ENCODE peak calls at places on chromosome 19, in eight cellular contexts. W is heart right ventricle, G is cardiac muscle cell, M is Panc1, E is GM12865, B is spleen, Z is heart left ventricle, J is neural crest cell. D is an unnamed sample.

GRCh38 chr19:48170817-48171347 is 402 bp downstream of the ZSWIM9 start:
- DNase-seq in W (no peak), G (no peak), M (no peak), E (no peak), B (peak; percentile 81), Z (no peak), J (no peak), D (no peak)

GRCh38 chr19:14764401-14764800 is 14.0 kb downstream of the ADGRE2 start:
- DNase-seq in W (no peak), G (no peak), M (no peak), E (no peak), B (peak; percentile 47), Z (no peak), J (no peak), D (no peak)

GRCh38 chr19:23071087-23071511 is 45.7 kb upstream of the ZNF730 start:
- DNase-seq in W (peak; percentile 22), G (no peak), M (no peak), E (no peak), B (no peak), Z (peak; percentile 30), J (no peak), D (peak; percentile 66)

GRCh38 chr19:17337675-17338439 is 504 bp downstream of the GTPBP3 start:
- DNase-seq in W (no peak), G (peak; percentile 28), M (no peak), E (peak; percentile 71), B (peak; percentile 86), Z (no peak), J (no peak), D (peak; percentile 77)

GRCh38 chr19:56177564-56178243 is 1.9 kb downstream of the GALP start:
- DNase-seq in W (no peak), G (no peak), M (no peak), E (no peak), B (no peak), Z (no peak), J (no peak), D (no peak)

GRCh38 chr19:1168877-1169791 is 4.9 kb downstream of the SBNO2 start:
- DNase-seq in W (no peak), G (no peak), M (no peak), E (no peak), B (peak; percentile 85), Z (no peak), J (no peak), D (no peak)

GRCh38 chr19:35959040-35959967 is 23.1 kb downstream of the LRFN3 start:
- DNase-seq in W (no peak), G (no peak), M (no peak), E (no peak), B (peak; percentile 95), Z (peak; percentile 39), J (no peak), D (peak; percentile 69)

GRCh38 chr19:40256511-40256910 is 28.6 kb downstream of the AKT2 start:
- DNase-seq in W (no peak), G (no peak), M (no peak), E (no peak), B (no peak), Z (no peak), J (no peak), D (no peak)

GRCh38 chr19:11736696-11737095 is 2.0 kb downstream of the ZNF823 start:
- DNase-seq in W (peak; percentile 39), G (no peak), M (no peak), E (peak; percentile 44), B (no peak), Z (peak; percentile 74), J (no peak), D (peak; percentile 47)

GRCh38 chr19:11737964-11738745 is 591 bp downstream of the ZNF823 start:
- DNase-seq in W (peak; percentile 23), G (peak; percentile 64), M (no peak), E (peak; percentile 70), B (peak; percentile 92), Z (peak; percentile 37), J (no peak), D (peak; percentile 70)

GRCh38 chr19:11735375-11735774 is 3.4 kb downstream of the ZNF823 start:
- DNase-seq in W (no peak), G (no peak), M (no peak), E (no peak), B (no peak), Z (no peak), J (no peak), D (no peak)

DNA sequence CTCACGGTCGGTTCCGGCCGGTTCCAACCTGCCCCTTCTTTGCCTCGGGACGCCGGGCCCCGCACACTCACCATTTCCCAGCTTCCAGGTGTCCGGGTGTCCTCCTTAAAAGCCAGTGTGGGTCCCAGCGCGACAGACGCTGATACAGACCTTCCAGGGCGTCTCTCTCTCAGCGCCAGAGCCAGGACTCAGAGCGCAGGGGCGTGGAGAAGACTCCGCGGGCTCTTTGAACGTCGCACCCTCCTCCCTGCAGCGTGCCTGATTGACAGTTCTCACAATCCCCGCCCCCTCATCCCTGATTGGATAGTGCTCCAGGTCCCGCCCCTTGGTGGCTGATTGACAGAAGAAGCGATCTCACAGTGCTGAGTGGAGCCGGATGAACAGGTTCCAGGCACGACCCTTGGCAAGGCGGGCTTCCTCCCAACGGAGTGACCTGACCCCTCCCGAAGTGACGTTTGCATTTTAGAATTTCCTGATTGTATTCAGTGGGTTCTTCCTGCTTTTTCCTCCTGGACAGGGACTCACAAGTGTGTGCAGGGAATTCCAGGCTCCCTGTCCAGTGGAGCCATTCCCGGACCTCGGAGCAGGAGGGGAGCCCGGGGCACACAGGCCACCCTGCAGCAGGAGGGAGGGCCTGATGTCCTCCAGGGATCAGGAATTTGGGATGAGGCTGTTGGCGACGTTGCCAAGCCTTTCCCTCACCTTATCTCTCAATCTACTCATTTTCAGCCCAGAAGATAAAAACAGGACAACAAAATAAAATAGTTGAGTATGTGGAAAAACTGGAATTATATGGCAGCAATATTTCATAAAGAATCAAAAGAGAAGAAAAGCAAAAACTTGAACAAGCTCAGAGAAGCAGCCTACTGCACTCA is at the start of gene ZNF823:
- DNase-seq in W (peak; percentile 100), G (peak; percentile 99), M (peak; percentile 84), E (peak; percentile 98), B (peak; percentile 96), Z (peak; percentile 99), J (peak; percentile 99), D (peak; percentile 96)
- TF ChIP-seq CTCF in W (no peak), G (no peak), M (no peak), E (no peak), B (no peak), Z (no peak), J (no peak), D (no peak)

GRCh38 chr19:11264452-11265176 is 2.3 kb upstream of the DOCK6 start:
- DNase-seq in W (peak; percentile 76), G (no peak), M (no peak), E (peak; percentile 77), B (no peak), Z (peak; percentile 70), J (no peak), D (peak; percentile 46)

GRCh38 chr19:11261431-11261901 is 858 bp downstream of the DOCK6 start:
- DNase-seq in W (no peak), G (no peak), M (no peak), E (no peak), B (no peak), Z (no peak), J (no peak), D (peak; percentile 30)

GRCh38 chr19:11260996-11261395 is 1.3 kb downstream of the DOCK6 start:
- DNase-seq in W (no peak), G (no peak), M (no peak), E (no peak), B (no peak), Z (no peak), J (no peak), D (peak; percentile 13)

GRCh38 chr19:11263726-11264125 is 1.4 kb upstream of the DOCK6 start:
- DNase-seq in W (no peak), G (no peak), M (no peak), E (no peak), B (no peak), Z (no peak), J (no peak), D (no peak)

DNA sequence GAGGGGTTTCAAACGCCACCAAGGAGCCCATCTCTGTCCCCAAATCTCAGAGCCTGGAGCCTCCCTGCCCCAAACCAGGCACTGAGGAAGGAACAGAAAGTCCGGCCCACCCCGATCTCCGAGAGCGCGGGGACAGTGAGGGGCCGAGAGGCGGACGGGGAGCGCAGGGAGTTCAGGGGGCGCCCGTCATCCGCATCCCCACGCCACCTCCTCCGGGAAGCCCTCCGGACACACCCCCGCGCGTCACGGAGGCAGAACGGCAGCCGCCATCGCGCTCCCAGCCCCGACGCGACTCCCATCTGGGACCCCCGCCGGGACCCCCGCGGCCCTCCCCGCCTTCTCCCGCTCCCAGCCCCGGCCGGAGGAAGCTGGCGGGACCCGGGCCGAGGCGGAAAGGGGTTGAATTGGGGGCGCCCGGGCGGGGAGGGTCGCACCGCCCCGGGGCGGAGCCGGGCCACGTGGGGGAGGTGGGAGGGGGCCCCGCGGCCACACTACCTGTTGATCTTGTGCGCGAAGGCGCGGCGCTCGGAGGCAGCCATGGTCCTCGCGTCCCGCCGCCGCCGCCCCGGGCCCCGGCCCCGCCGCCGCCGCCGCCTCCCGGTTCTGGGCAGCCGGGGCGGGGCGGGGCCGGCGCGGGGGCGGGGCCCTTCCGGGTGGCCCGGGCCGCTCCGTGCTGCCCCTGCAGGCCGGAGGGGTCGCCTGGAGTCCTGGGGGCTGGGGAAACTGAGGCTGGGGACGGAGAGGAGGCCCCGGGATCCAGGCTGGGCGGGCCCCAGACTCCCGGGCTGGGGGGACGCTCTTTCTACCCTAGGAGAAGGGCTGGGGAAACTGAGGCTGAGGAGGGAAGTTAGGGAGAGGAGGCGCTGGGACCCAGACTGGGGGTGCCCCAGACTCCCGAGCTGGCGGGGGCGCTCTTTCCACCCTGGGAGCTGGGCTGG is at the start of gene DOCK6:
- DNase-seq in W (no peak), G (peak; percentile 49), M (no peak), E (peak; percentile 45), B (peak; percentile 80), Z (no peak), J (peak; percentile 38), D (peak; percentile 88)
- TF ChIP-seq CTCF in W (peak; percentile 45), G (peak; percentile 41), M (peak; percentile 77), E (peak; percentile 56), B (peak; percentile 52), Z (peak; percentile 25), J (peak; percentile 54), D (peak; percentile 20)

DNA sequence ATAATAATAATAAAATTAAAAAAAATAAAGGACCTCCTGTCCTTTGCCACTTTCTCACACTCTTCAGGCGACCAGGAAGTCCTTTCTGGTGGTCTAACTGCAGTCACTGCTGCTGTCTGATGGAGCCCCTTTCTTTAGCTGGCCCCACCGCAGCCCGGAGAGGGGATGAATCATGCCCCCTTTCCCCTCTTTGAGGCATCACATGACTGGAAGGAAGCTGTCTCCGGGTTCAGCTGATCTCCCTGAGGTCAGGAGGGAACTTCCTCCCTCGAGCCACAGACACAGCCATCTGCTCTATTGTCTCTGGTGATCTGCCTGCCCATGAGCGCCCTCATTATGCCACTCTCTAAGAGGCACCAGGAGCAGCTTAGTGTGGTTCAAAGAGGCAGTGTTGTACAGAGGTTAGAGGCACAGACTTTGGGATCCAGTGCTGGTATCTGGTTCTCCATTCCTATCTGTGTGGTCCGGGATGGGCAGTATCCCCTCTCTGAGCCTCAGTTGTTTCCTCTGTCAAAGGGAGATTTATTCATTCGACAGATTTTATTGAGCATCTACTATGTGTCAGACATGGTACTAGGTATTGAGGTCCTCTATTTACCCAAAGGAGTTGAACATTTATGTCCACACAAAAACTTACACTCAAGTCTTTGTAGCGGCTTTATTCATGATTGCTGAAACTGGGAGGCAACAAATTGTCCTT is 30.0 kb downstream of the VAV1 start:
- DNase-seq in W (peak; percentile 29), G (no peak), M (no peak), E (peak; percentile 92), B (peak; percentile 85), Z (peak; percentile 53), J (no peak), D (peak; percentile 65)
- TF ChIP-seq CTCF in W (no peak), G (no peak), M (no peak), E (peak; percentile 11), B (no peak), Z (no peak), J (no peak), D (no peak)

GRCh38 chr19:18671303-18672043 is 12.0 kb upstream of the CRTC1 start:
- DNase-seq in W (no peak), G (no peak), M (no peak), E (no peak), B (no peak), Z (no peak), J (no peak), D (no peak)

GRCh38 chr19:18674616-18675015 is 8.9 kb upstream of the CRTC1 start:
- DNase-seq in W (peak; percentile 72), G (no peak), M (no peak), E (no peak), B (no peak), Z (peak; percentile 78), J (no peak), D (no peak)

GRCh38 chr19:18672044-18672451 is 11.4 kb upstream of the CRTC1 start:
- DNase-seq in W (no peak), G (no peak), M (no peak), E (no peak), B (no peak), Z (no peak), J (no peak), D (no peak)

GRCh38 chr19:18670313-18670712 is 13.2 kb upstream of the CRTC1 start:
- DNase-seq in W (no peak), G (no peak), M (no peak), E (no peak), B (no peak), Z (no peak), J (no peak), D (no peak)

DNA sequence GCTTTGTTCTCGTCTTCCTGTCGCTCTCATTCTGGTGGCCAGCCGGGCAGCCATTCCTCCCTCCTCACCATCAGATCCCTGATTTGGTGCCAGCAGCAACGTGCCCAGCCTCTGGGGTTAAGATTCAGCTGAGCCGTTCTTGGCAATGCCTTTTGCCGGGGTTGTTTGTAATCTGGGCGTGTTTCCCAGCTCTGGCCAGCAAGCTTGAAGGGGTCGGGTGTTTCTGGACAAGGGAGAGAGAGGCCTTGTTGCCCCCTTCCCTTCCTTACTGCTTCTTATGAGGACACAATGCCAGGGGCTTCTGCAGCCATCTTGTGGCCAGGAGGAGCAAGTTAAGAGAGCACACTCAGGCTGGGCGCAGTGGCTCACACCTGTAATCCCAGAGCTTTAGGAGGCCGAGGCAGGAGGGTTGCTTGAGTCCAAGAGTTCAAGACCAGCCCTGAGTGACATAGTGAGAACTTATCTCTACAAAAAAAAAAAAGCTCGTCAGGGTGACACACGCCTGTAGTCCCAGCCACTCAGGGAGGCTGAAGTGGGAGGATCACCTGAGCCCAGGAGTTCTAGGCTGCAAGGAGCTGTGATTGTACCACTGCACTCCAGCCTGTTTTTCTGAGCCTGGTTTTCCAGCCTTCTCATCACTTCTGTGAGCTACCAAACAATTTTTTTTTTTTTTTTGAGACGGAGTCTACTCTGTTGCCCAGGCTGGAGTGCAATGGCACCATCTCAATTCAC is 10.7 kb upstream of the CRTC1 start:
- DNase-seq in W (no peak), G (no peak), M (no peak), E (no peak), B (no peak), Z (no peak), J (no peak), D (peak; percentile 18)
- TF ChIP-seq CTCF in W (no peak), G (peak; percentile 34), M (no peak), E (no peak), B (no peak), Z (no peak), J (no peak), D (no peak)